ENCODE peak calls at places on chromosomes 13 and 19, in ten cellular contexts. A is bronchial epithelial cell, L is choroid plexus epithelial cell, B is spleen, S is esophagus muscularis mucosa, G is cardiac fibroblast, F is A673, N is lower leg skin, Q is suprapubic skin, Y is GM12864. I is an unnamed sample.
A peak's percentile ranks its signal among the peaks of the same experiment; 100 is the strongest.

GRCh38 chr19:21321134-21321533 is 8.1 kb downstream of the ZNF708 start:
- DNase-seq in S (no peak), N (no peak), L (no peak), G (peak; percentile 18), Q (no peak), B (no peak), F (no peak), A (no peak), Y (no peak), I (no peak)

GRCh38 chr13:45034342-45034741 is 45.0 kb downstream of the GPALPP1 start:
- DNase-seq in B (no peak), S (no peak), G (no peak), N (no peak), F (no peak), A (no peak), L (no peak), Q (no peak), Y (no peak), I (no peak)

GRCh38 chr13:44040754-44041100 is 161.0 kb downstream of the LACC1 start:
- DNase-seq in G (peak; percentile 39), A (peak; percentile 43), S (no peak), L (peak; percentile 70), Q (no peak), N (no peak), F (no peak), B (no peak), Y (no peak), I (no peak)

GRCh38 chr13:24076124-24076523 is 84.4 kb upstream of the SPATA13 start:
- DNase-seq in F (no peak), Q (no peak), L (no peak), A (no peak), S (no peak), G (no peak), B (no peak), N (no peak), Y (no peak), I (no peak)

GRCh38 chr13:100297413-100297812 is 208.5 kb downstream of the PCCA start:
- DNase-seq in Q (no peak), A (no peak), L (no peak), N (no peak), G (no peak), F (peak; percentile 50), Y (no peak), B (no peak), S (no peak), I (no peak)

GRCh38 chr19:1862424-1863307 is 713 bp downstream of the KLF16 start:
- DNase-seq in F (peak; percentile 57), Y (no peak), L (no peak), G (no peak), Q (no peak), N (peak; percentile 87), A (no peak), S (no peak), B (peak; percentile 92), I (no peak)

GRCh38 chr13:79593611-79594275 is 112.8 kb downstream of the NDFIP2 start:
- DNase-seq in L (peak; percentile 64), S (no peak), G (peak; percentile 82), F (no peak), Y (no peak), N (no peak), Q (no peak), B (no peak), A (peak; percentile 85), I (peak; percentile 83)

GRCh38 chr19:3459322-3459881 is 20.9 kb downstream of the SMIM24 start:
- DNase-seq in Y (no peak), G (peak; percentile 93), B (no peak), Q (peak; percentile 93), N (peak; percentile 95), L (peak; percentile 97), F (no peak), S (peak; percentile 97), A (no peak), I (peak; percentile 83)

GRCh38 chr13:29830000-29830399 is 20.4 kb downstream of the UBL3 start:
- DNase-seq in Q (no peak), A (peak; percentile 18), F (no peak), S (no peak), B (no peak), G (no peak), Y (no peak), N (no peak), L (peak; percentile 28), I (no peak)

DNA sequence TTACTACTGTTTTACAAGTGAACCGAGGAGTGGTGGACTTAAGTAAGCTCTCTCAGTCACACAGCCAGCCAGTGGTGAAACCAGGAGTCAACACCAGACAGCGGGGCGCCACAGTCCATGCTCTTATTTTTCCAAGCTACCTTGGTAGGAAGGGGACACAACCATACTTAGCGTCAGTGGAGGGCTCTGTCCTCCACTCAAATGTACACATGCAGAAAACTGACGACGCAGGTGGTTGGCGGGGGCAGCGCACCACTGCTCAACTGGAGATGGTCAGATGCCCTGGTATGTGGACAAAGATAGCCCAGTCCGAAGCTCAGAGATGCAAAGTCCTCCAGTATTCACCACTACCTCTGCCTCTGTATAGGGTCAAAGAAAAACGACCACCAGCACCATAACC is 1.1 kb downstream of the ZNF667 start:
- DNase-seq in G (no peak), A (no peak), L (no peak), Q (no peak), B (no peak), F (no peak), N (no peak), Y (no peak), S (no peak), I (no peak)
- H3K4me3 ChIP-seq in G (peak overlapping the region; percentile 92), A (no peak overlapping the region), L (no peak overlapping the region), Q (no peak overlapping the region), B (peak overlapping the region; percentile 73), F (no peak overlapping the region), N (no peak overlapping the region), Y (no peak overlapping the region), S (no peak overlapping the region), I (peak overlapping the region; percentile 93)

DNA sequence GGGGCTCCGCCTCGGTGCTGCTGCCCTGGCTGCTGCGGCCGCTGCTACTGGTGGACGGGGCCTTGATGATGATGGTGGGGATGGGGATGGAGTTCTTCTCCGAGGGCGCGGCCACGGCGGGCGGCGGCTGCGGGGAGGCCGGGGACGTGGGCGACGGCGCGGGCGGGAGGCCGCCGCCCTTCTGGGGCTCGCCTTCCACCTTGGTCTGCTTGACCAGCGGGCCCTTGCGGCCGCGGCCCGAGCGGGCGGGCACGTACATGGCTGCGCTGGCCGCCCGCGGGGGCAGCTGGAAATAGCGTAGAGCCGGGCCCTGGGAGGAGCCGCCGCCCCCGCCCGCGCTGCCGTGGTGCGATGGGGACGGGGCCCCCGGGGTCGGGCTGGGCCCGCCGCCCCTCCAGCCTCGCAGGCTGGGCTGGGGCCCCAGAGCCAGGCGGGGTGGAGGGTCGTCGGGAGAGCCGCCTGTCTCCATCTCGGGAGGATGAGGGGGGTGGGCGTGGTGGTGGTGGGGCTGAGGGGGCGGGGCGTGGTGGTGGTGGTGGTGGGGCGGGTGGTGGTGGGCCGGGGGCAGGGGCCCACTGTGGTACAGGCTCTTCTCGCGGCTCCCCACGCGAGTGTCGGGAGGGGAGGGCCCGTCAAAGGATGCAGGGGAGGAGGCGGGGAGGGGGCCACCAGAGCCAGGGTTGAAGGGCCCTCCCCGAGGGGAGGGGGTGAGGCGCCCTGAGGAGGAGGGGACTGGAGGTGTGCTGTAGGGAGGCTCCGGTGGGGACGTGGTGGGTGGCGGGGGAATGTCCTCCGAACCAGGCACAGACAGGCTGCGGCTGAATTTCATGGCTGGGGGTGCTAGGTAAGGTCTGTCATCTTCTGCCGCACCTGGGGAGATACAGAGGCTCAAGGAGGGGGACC is 19.4 kb downstream of the C19orf81 start:
- DNase-seq in B (no peak), A (no peak), Q (no peak), S (no peak), L (no peak), F (no peak), Y (no peak), N (no peak), G (no peak), I (no peak)
- H3K4me3 ChIP-seq in B (no peak overlapping the region), A (no peak overlapping the region), Q (no peak overlapping the region), S (no peak overlapping the region), L (no peak overlapping the region), F (no peak overlapping the region), Y (no peak overlapping the region), N (no peak overlapping the region), G (no peak overlapping the region), I (no peak overlapping the region)

GRCh38 chr13:27423333-27423732 is 1.1 kb upstream of the GTF3A start:
- DNase-seq in S (no peak), L (no peak), G (no peak), Y (no peak), F (no peak), N (no peak), A (no peak), B (no peak), Q (no peak), I (no peak)

GRCh38 chr13:27427663-27428062 is 3.2 kb downstream of the GTF3A start:
- DNase-seq in Y (no peak), Q (no peak), A (no peak), G (no peak), S (no peak), F (no peak), L (no peak), B (no peak), N (no peak), I (no peak)

GRCh38 chr13:27425918-27426630 is 1.7 kb downstream of the GTF3A start:
- DNase-seq in S (peak; percentile 95), F (peak; percentile 64), Y (peak; percentile 65), Q (peak; percentile 88), A (peak; percentile 90), L (peak; percentile 80), N (peak; percentile 93), G (peak; percentile 81), B (peak; percentile 92), I (peak; percentile 39)

GRCh38 chr13:27425151-27425917 is 915 bp downstream of the GTF3A start:
- DNase-seq in A (no peak), Q (no peak), L (peak; percentile 10), F (peak; percentile 7), G (peak; percentile 19), Y (no peak), N (no peak), S (no peak), B (no peak), I (no peak)

GRCh38 chr13:27424246-27425150 is at the start of gene GTF3A:
- DNase-seq in Q (peak; percentile 89), A (peak; percentile 64), L (peak; percentile 87), S (no peak), N (peak; percentile 95), G (peak; percentile 84), F (peak; percentile 91), Y (peak; percentile 47), B (peak; percentile 96), I (peak; percentile 45)
- H3K4me3 ChIP-seq in Q (peak within 1 kb of the TSS; percentile 60), A (peak within 1 kb of the TSS; percentile 63), L (peak within 1 kb of the TSS; percentile 79), S (peak within 1 kb of the TSS; percentile 71), N (peak within 1 kb of the TSS; percentile 61), G (peak within 1 kb of the TSS; percentile 74), F (peak within 1 kb of the TSS; percentile 59), Y (peak within 1 kb of the TSS; percentile 94), B (peak within 1 kb of the TSS; percentile 88), I (peak within 1 kb of the TSS; percentile 68)

DNA sequence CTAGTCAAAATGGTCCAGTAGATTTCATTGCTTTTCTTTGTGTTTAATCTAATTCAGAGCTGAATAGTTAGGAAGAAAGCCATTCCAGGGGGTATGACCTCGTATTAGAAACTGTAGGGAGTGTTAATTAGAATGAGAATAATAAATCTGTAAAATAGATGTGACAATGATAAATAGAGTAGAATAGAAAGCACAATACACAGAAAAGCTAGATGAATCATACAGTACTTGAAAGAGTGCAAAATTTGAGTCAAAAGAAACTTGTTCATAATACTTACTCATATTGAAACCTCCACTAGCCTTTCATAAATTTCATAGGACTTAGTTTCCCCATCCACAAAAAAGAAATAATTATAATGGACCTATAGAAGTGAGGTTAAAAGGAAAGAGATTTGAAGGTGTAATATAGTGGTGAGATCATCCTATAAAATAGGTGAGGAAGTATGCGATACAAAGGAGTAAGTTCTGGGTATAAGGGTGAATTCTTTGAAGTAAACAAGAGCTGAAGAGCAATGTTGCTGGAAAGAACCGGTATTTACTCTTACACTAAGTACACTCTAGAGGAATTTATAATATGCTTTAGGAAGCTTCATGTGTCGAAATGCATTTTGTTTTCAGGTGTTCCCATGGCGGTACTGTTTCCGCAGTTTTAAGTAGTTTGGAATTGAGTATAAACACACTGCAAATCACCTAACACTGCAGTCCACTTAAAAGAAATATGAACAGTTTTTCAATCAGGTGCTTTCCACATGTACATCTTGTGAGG is 21.9 kb downstream of the PCDH17 start:
- DNase-seq in L (no peak), S (no peak), Y (no peak), Q (no peak), F (no peak), N (no peak), G (no peak), B (no peak), A (no peak), I (no peak)
- H3K4me3 ChIP-seq in L (no peak overlapping the region), S (no peak overlapping the region), Y (no peak overlapping the region), Q (no peak overlapping the region), F (no peak overlapping the region), N (no peak overlapping the region), G (no peak overlapping the region), B (no peak overlapping the region), A (no peak overlapping the region), I (no peak overlapping the region)

I was measured in skeletal muscle cell.